ENCODE peak calls at places on chromosomes 12 and 14, in five cellular contexts. E, H, K, B and F are unnamed samples. For H3K9me3, the result is how much of the 10 kb centered on the place peaks cover.

GRCh38 chr12:14886271-14886670 is 617 bp upstream of the MGP start:
- DNase-seq in K (no peak), E (no peak), H (no peak), B (no peak), F (no peak)

GRCh38 chr14:61257469-61258057 is 23.6 kb downstream of the TMEM30B start:
- DNase-seq in H (no peak), E (no peak), K (no peak), B (no peak), F (no peak)

GRCh38 chr14:31326111-31326510 is 94.2 kb downstream of the HEATR5A start:
- DNase-seq in E (peak), K (no peak), H (no peak), B (peak), F (no peak)

GRCh38 chr14:97946291-97946690 is 1149.1 kb downstream of the VRK1 start:
- DNase-seq in E (no peak), H (no peak), B (no peak), K (no peak), F (no peak)

GRCh38 chr12:124380793-124381453 is 86.0 kb downstream of the RFLNA start:
- DNase-seq in H (no peak), K (no peak), B (no peak), E (no peak), F (no peak)

GRCh38 chr12:69984216-69984615 is 159.2 kb downstream of the MYRFL start:
- DNase-seq in E (no peak), B (no peak), H (no peak), K (no peak), F (no peak)

GRCh38 chr14:61269321-61270083 is 11.6 kb downstream of the TMEM30B start:
- DNase-seq in B (peak), E (peak), K (peak), H (peak), F (peak)

GRCh38 chr14:90545966-90546751 is 149.3 kb downstream of the CALM1 start:
- DNase-seq in E (no peak), H (peak), B (no peak), K (peak), F (peak)

GRCh38 chr14:103007555-103007954 is 49.8 kb downstream of the CDC42BPB start:
- DNase-seq in E (no peak), H (peak), B (no peak), K (peak), F (no peak)

DNA sequence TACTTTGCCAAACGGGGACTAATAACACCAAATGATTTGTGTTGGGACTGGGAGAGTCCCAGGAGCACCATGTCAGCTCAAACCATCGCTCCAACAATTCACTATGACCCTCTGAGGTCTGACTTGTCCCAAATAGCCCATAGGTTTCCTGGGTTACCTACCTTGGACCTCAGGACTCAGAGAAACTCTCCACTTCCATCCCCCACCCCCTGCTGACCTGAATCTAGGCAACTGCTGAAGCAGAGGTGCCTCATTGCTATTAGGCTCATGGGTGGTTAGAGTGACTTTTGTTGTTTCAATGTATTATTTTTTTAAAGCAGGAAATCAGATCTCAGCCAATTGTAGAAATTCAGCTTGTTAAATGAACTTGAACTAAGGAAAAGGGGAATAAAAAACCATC is 81.0 kb upstream of the SLC24A4 start:
- DNase-seq in K (no peak), H (no peak), B (no peak), E (no peak), F (no peak)
- H3K9me3 ChIP-seq in K (under half), H (under half), B (under half), E (under half), F (under half)

GRCh38 chr12:131800594-131801135 is 27.5 kb upstream of the MMP17 start:
- DNase-seq in H (no peak), K (no peak), B (no peak), E (no peak), F (no peak)

GRCh38 chr12:131799195-131799594 is 29.0 kb upstream of the MMP17 start:
- DNase-seq in E (no peak), B (no peak), K (no peak), H (no peak), F (no peak)

GRCh38 chr12:131801254-131801866 is 26.8 kb upstream of the MMP17 start:
- DNase-seq in H (no peak), B (no peak), K (no peak), E (no peak), F (no peak)

GRCh38 chr12:131797588-131797934 is 30.6 kb upstream of the MMP17 start:
- DNase-seq in H (no peak), K (no peak), B (no peak), E (no peak), F (no peak)

GRCh38 chr12:131799828-131800593 is 28.2 kb upstream of the MMP17 start:
- DNase-seq in H (no peak), K (no peak), B (no peak), E (no peak), F (no peak)
- H3K9me3 ChIP-seq in H (under half), K (under half), B (under half), E (under half), F (under half)

GRCh38 chr14:76500011-76500410 is 124.1 kb downstream of the ESRRB start:
- DNase-seq in K (peak), B (no peak), E (peak), H (peak), F (no peak)

GRCh38 chr14:76502638-76503037 is 126.7 kb downstream of the ESRRB start:
- DNase-seq in B (no peak), E (no peak), H (no peak), K (no peak), F (no peak)

GRCh38 chr14:76501156-76501555 is 125.2 kb downstream of the ESRRB start:
- DNase-seq in H (no peak), K (peak), B (no peak), E (no peak), F (no peak)

GRCh38 chr14:76500480-76500879 is 124.5 kb downstream of the ESRRB start:
- DNase-seq in B (no peak), K (peak), H (no peak), E (no peak), F (no peak)

GRCh38 chr14:76502219-76502618 is 126.3 kb downstream of the ESRRB start:
- DNase-seq in H (no peak), B (no peak), E (no peak), K (no peak), F (no peak)
- H3K9me3 ChIP-seq in H (under half), B (under half), E (under half), K (under half), F (under half)

GRCh38 chr14:24924544-24924943 is 125.4 kb downstream of the STXBP6 start:
- DNase-seq in E (no peak), B (no peak), H (no peak), K (no peak), F (no peak)

GRCh38 chr14:24927809-24928208 is 122.1 kb downstream of the STXBP6 start:
- DNase-seq in H (no peak), E (no peak), K (no peak), B (no peak), F (no peak)

DNA sequence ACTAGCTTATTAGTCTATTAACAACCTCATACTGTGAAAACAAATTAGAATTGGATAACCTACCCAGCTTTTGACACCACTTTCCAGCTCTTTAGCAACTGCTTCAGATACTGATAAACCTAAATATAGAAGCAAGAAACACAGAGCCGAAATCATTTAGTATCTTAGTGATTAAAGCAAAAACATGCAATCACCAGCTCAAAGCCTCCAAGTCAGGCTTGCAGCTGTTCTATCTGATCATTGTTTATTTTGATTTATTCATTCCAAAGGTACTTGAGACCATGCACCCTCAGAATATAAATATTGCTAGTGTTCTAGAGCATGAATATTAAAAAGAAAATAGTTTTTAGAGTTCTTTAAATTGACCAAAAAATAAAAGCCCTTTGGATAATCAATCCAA is 121.4 kb downstream of the STXBP6 start:
- DNase-seq in K (no peak), H (no peak), B (no peak), E (peak), F (no peak)
- H3K9me3 ChIP-seq in K (under half), H (under half), B (under half), E (under half), F (under half)

GRCh38 chr12:133130808-133131128 is 341 bp downstream of the ZNF10 start:
- DNase-seq in K (peak), E (no peak), B (no peak), H (peak), F (peak)
- H3K9me3 ChIP-seq in K (under half), E (under half), B (half or more), H (under half), F (half or more)

GRCh38 chr12:122860052-122860853 is 25.0 kb downstream of the HIP1R start:
- DNase-seq in E (peak), B (peak), H (peak), K (peak), F (peak)

GRCh38 chr12:122859303-122860051 is 24.2 kb downstream of the HIP1R start:
- DNase-seq in H (no peak), E (no peak), K (peak), B (no peak), F (no peak)

GRCh38 chr12:122858171-122858570 is 22.9 kb downstream of the HIP1R start:
- DNase-seq in H (no peak), B (no peak), E (no peak), K (no peak), F (peak)

GRCh38 chr12:122856999-122857671 is 21.9 kb downstream of the HIP1R start:
- DNase-seq in E (no peak), K (no peak), B (no peak), H (no peak), F (no peak)

DNA sequence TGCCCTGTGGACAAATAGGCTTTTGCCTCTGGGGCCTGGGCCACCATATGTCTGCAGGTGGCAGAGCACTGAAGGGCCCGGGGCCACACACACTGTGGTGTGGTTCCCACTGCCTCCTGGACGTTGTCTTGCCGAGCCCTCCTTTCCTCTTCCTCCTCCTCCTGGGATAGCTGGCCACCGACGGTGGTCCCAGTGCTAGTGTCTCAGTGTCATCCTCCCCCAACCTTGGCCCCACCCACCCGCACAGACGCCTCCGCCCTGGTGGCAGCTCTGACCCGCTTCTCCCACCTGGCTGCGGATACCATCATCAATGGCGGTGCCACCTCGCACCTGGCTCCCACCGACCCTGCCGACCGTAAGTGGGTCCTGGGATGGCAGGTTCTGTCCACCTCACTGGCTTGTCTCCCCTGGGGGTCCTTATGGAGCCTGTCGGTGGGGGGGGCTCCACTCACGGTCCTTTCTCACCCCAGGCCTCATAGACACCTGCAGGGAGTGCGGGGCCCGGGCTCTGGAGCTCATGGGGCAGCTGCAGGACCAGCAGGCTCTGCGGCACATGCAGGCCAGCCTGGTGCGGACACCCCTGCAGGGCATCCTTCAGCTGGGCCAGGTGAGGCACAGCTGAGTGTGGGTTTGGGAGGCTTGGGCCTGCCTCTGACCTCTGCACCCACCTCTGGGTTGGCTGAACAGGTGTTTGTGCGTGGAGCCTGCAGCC is 23.5 kb downstream of the HIP1R start:
- DNase-seq in B (no peak), E (no peak), K (no peak), H (no peak), F (no peak)
- H3K9me3 ChIP-seq in B (under half), E (under half), K (under half), H (under half), F (under half)

GRCh38 chr14:93533864-93534263 is 103.1 kb downstream of the UNC79 start:
- DNase-seq in H (no peak), E (no peak), B (no peak), K (no peak), F (no peak)
- H3K9me3 ChIP-seq in H (under half), E (under half), B (under half), K (under half), F (under half)

GRCh38 chr12:48978741-48979601 is 849 bp downstream of the WNT1 start:
- DNase-seq in K (peak), E (no peak), H (no peak), B (no peak), F (no peak)
- H3K9me3 ChIP-seq in K (under half), E (under half), H (under half), B (under half), F (under half)